ENCODE peak calls at places on chromosome 10, in eight cellular contexts. A is CD8-positive, alpha-beta T cell; P is Calu3; T is cardiac fibroblast; G is psoas muscle; L is neural progenitor cell; N is type B pancreatic cell; H is PC-3. U is an unnamed sample.

GRCh38 chr10:132677096-132677904 is 108.6 kb downstream of the NKX6-2 start:
- DNase-seq in G (peak; percentile 11), H (no peak), A (no peak), N (peak; percentile 67), T (no peak), P (no peak), L (no peak), U (peak; percentile 0)

GRCh38 chr10:116866987-116867595 is 17.8 kb downstream of the ENO4 start:
- DNase-seq in L (no peak), G (no peak), T (peak; percentile 63), P (no peak), N (no peak), H (no peak), A (no peak), U (no peak)

GRCh38 chr10:78718032-78718572 is 350.7 kb upstream of the ZMIZ1 start:
- DNase-seq in H (no peak), N (no peak), T (no peak), G (no peak), P (no peak), L (no peak), A (no peak), U (no peak)

GRCh38 chr10:34906021-34906965 is 91.2 kb upstream of the PARD3 start:
- DNase-seq in A (no peak), P (no peak), G (no peak), L (peak; percentile 74), N (no peak), H (no peak), T (peak; percentile 18), U (no peak)

GRCh38 chr10:32189400-32190084 is 133.3 kb upstream of the KIF5B start:
- DNase-seq in L (no peak), H (peak; percentile 29), A (no peak), T (peak; percentile 15), G (no peak), N (no peak), P (peak; percentile 25), U (no peak)

GRCh38 chr10:22690614-22691431 is 23.6 kb downstream of the PIP4K2A start:
- DNase-seq in P (no peak), T (peak; percentile 64), H (no peak), L (peak; percentile 43), A (no peak), N (no peak), G (no peak), U (no peak)

GRCh38 chr10:126001579-126001978 is 105.2 kb downstream of the FANK1 start:
- DNase-seq in P (no peak), A (no peak), L (no peak), H (no peak), T (peak; percentile 43), N (no peak), G (no peak), U (no peak)

GRCh38 chr10:132833421-132834111 is 47.6 kb upstream of the NKX6-2 start:
- DNase-seq in A (no peak), L (no peak), G (no peak), N (no peak), H (no peak), T (no peak), P (no peak), U (no peak)

GRCh38 chr10:32413513-32413912 is 32.4 kb upstream of the CCDC7 start:
- DNase-seq in N (no peak), G (no peak), L (no peak), H (peak; percentile 96), A (no peak), P (peak; percentile 28), T (peak; percentile 91), U (no peak)

GRCh38 chr10:16916496-16916895 is 99.3 kb upstream of the RSU1 start:
- DNase-seq in L (no peak), T (no peak), A (no peak), H (no peak), P (no peak), N (no peak), G (no peak), U (no peak)
- TF ChIP-seq CTCF in L (peak; percentile 18), T (no peak), A (no peak), H (no peak), P (no peak), N (peak; percentile 48), G (no peak), U (no peak)

DNA sequence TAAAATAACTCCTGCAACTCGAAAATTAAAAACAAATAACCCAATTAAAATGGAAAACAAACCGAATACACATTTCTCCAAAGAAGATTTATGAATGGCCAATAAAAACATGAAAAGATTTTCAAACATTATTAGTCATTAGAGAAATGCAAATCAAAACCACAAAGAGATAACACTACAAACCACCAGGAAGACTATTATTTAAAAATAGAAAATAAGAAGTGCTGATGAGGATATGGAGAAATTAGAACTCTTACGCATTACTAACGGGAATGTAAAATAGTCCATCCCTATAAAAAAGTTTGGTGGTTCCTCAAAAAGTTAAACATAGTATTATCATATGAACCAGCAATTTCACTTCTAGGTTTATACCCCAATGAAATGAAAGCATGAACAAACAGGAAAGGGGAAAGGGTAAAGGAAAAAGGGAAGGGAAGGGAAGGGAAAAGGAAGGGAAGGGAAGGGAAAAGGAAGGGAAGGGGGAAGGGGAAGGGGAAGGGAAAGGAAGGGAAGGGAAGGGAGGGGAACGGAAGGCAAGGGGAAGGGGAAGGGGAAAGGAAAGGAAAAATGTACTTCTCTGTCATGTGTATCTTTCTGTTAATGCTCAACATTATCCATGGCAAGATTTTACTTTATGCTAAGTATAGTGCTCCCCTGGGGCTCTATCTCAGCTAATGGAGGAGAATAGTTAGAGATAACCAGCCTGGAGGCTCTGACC is 125.3 kb upstream of the RSU1 start:
- DNase-seq in P (no peak), G (no peak), N (no peak), T (peak; percentile 32), L (no peak), H (no peak), A (no peak), U (no peak)
- TF ChIP-seq CTCF in P (no peak), G (no peak), N (no peak), T (no peak), L (no peak), H (no peak), A (no peak), U (no peak)

GRCh38 chr10:16856567-16856966 is 39.3 kb upstream of the RSU1 start:
- DNase-seq in H (no peak), A (no peak), T (peak; percentile 9), P (no peak), L (peak; percentile 9), G (no peak), N (no peak), U (no peak)

GRCh38 chr10:16856092-16856491 is 38.9 kb upstream of the RSU1 start:
- DNase-seq in N (no peak), L (no peak), P (no peak), H (peak; percentile 16), G (no peak), T (no peak), A (no peak), U (no peak)

GRCh38 chr10:16853809-16854208 is 36.6 kb upstream of the RSU1 start:
- DNase-seq in H (no peak), L (no peak), P (no peak), N (no peak), T (no peak), A (no peak), G (no peak), U (no peak)

GRCh38 chr10:16854623-16855022 is 37.4 kb upstream of the RSU1 start:
- DNase-seq in H (peak; percentile 55), L (no peak), A (no peak), G (no peak), T (peak; percentile 71), P (peak; percentile 19), N (no peak), U (no peak)

GRCh38 chr10:16853201-16853600 is 36.0 kb upstream of the RSU1 start:
- DNase-seq in H (peak; percentile 20), G (no peak), L (no peak), N (no peak), A (no peak), T (peak; percentile 81), P (no peak), U (no peak)
- TF ChIP-seq CTCF in H (peak; percentile 42), G (no peak), L (no peak), N (peak; percentile 70), A (no peak), T (peak; percentile 57), P (no peak), U (no peak)

DNA sequence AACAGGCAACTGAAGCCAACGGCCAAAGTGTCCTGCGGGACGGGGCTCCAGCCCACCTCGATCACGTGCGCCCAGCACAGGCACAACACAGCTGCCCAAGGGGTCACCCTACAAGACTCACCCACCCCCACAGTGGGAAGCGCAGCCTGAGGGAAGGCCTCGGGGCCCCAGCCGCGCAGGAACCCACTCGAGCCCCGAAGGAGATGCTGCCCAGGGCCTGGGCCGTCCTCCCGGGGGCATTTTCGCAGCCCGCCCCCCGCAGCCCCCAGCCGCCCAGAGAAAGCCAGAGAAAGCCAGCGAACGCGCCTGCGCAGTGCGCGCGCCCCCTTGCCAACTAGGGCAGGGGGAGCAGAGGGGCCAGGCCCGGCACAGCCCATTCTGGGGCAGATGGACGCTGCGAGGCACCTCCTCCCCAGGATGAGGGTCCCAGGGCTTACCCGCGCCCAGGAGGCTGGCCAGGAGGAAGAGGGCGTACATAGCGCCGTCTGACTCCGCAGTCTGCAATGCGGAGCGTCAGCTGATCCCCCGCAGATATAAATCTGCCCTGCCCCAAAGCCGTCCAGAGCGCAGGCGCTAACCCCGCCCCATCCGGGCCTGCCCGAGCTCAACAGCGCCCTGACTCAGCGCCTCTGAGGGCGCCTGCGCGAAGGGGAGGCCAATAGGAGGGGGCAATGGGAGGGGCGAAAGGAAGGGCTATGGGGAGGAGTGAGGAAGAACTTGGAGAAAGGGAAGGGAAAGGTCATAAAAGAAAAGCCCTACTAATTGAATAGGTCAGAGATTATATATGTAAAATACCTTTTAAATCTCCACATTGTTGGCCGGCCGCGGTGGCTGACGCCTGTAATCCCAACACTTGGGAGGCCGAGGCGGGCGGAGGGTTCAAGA is at the start of gene PSAP:
- DNase-seq in N (peak; percentile 99), G (peak; percentile 100), L (peak; percentile 99), P (peak; percentile 100), A (peak; percentile 96), H (peak; percentile 97), T (peak; percentile 98), U (peak; percentile 99)
- TF ChIP-seq CTCF in N (no peak), G (no peak), L (peak; percentile 6), P (no peak), A (no peak), H (no peak), T (no peak), U (no peak)